ENCODE peak calls at places on chromosomes 16 and 17, in five cellular contexts. X is endothelial cell of umbilical vein, W is CD14-positive monocyte, V is heart right ventricle, F is H9. E is an unnamed sample.

GRCh38 chr17:8856869-8857575 is 10.5 kb downstream of the PIK3R6 start:
- DNase-seq in X (no peak), W (no peak), V (no peak), F (peak), E (no peak)

GRCh38 chr16:23578096-23578830 is 17.9 kb downstream of the NDUFAB1 start:
- DNase-seq in X (peak), W (no peak), V (no peak), F (no peak), E (peak)

GRCh38 chr17:43839670-43840101 is 6.7 kb upstream of the MPP3 start:
- DNase-seq in X (no peak), W (no peak), V (no peak), F (no peak), E (no peak)

GRCh38 chr17:57943645-57944044 is 11.6 kb downstream of the CUEDC1 start:
- DNase-seq in X (no peak), W (no peak), V (no peak), F (no peak), E (no peak)

GRCh38 chr17:20009052-20009301 is 182 bp upstream of the SPECC1 start:
- DNase-seq in X (no peak), W (no peak), V (no peak), F (no peak), E (no peak)

GRCh38 chr16:71540-72341 is 690 bp downstream of the RHBDF1 start:
- DNase-seq in X (peak), W (no peak), V (peak), F (peak), E (peak)

GRCh38 chr16:31350275-31351005 is 4.5 kb upstream of the ITGAX start:
- DNase-seq in X (no peak), W (peak), V (no peak), F (no peak), E (no peak)

GRCh38 chr17:6936370-6937028 is 59.4 kb upstream of the ALOX12 start:
- DNase-seq in X (peak), W (no peak), V (no peak), F (no peak), E (peak)

GRCh38 chr16:24146523-24146922 is 109.6 kb upstream of the CACNG3 start:
- DNase-seq in X (no peak), W (no peak), V (peak), F (no peak), E (no peak)

GRCh38 chr16:69132424-69133252 is at the start of the genes CHTF8 and UTP4:
- DNase-seq in X (peak), W (peak), V (peak), F (peak), E (peak)

GRCh38 chr16:82331974-82332750 is 162.1 kb upstream of the MPHOSPH6 start:
- DNase-seq in X (no peak), W (no peak), V (no peak), F (no peak), E (no peak)

GRCh38 chr17:80838381-80839345 is 153.0 kb upstream of the CHMP6 start:
- DNase-seq in X (no peak), W (no peak), V (no peak), F (no peak), E (no peak)

GRCh38 chr17:28827672-28828071 is 14.9 kb downstream of the FAM222B start:
- DNase-seq in X (no peak), W (no peak), V (no peak), F (no peak), E (no peak)

GRCh38 chr17:6070280-6070894 is at the start of gene WSCD1:
- DNase-seq in X (no peak), W (no peak), V (peak), F (no peak), E (no peak)

GRCh38 chr17:74839955-74840354 is 19.7 kb downstream of the GRIN2C start:
- DNase-seq in X (no peak), W (no peak), V (no peak), F (no peak), E (no peak)

GRCh38 chr16:25896412-25896811 is 204.7 kb downstream of the HS3ST4 start:
- DNase-seq in X (no peak), W (no peak), V (no peak), F (no peak), E (no peak)

GRCh38 chr16:11597268-11597690 is 10.6 kb upstream of the LITAF start:
- DNase-seq in X (no peak), W (peak), V (no peak), F (no peak), E (no peak)

GRCh38 chr17:3667366-3668278 is 756 bp downstream of the TAX1BP3 start:
- DNase-seq in X (peak), W (no peak), V (peak), F (peak), E (peak)

GRCh38 chr17:33267279-33267790 is 25.8 kb downstream of the ASIC2 start:
- DNase-seq in X (peak), W (no peak), V (no peak), F (no peak), E (peak)

GRCh38 chr17:43316522-43317142 is 82.2 kb upstream of the ARL4D start:
- DNase-seq in X (no peak), W (no peak), V (no peak), F (peak), E (no peak)

GRCh38 chr17:62187681-62188080 is 122.6 kb upstream of the MED13 start:
- DNase-seq in X (no peak), W (no peak), V (no peak), F (no peak), E (peak)

GRCh38 chr16:86994651-86995171 is 322.5 kb downstream of the C16orf95 start:
- DNase-seq in X (peak), W (no peak), V (no peak), F (no peak), E (peak)

GRCh38 chr17:45171338-45172231 is 9.9 kb downstream of the HEXIM2 start:
- DNase-seq in X (no peak), W (peak), V (no peak), F (peak), E (no peak)
- TF ChIP-seq CTCF in X (no peak), W (no peak), V (no peak), F (peak), E (no peak)

GRCh38 chr16:21279501-21279900 is 1.4 kb upstream of the CRYM start:
- DNase-seq in X (no peak), W (no peak), V (no peak), F (no peak), E (no peak)

GRCh38 chr16:21283521-21284289 is 5.6 kb upstream of the CRYM start:
- DNase-seq in X (peak), W (no peak), V (peak), F (peak), E (peak)

GRCh38 chr16:21281698-21282389 is 3.8 kb upstream of the CRYM start:
- DNase-seq in X (no peak), W (no peak), V (no peak), F (no peak), E (no peak)

GRCh38 chr16:21284414-21284813 is 6.3 kb upstream of the CRYM start:
- DNase-seq in X (no peak), W (no peak), V (no peak), F (no peak), E (no peak)
- TF ChIP-seq CTCF in X (no peak), W (no peak), V (no peak), F (no peak), E (no peak)

GRCh38 chr16:5502467-5502869 is 404.9 kb upstream of the EEF2KMT start:
- DNase-seq in X (no peak), W (no peak), V (no peak), F (peak), E (no peak)
- TF ChIP-seq CTCF in X (no peak), W (no peak), V (peak), F (peak), E (no peak)

DNA sequence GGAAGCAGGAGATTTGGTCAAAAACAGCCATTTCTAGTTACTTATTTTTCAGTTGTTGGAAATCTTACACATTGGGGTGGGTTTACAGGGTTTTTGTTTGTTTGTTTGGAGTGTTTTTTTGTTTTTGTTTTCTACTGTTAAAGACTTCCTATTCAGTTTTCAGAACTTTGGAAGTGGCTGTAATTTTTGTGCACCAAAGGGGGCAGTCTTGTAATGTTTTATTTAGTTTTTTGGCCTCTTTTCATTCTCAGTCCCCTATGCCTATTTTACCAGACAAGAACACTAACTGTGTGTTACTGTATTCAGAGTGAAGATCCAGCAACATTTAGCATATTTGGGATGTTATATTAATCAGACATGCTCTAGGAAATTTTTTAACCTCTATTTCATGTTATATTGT is 20.6 kb downstream of the TPPP3 start:
- DNase-seq in X (peak), W (no peak), V (no peak), F (no peak), E (peak)
- TF ChIP-seq CTCF in X (peak), W (peak), V (peak), F (peak), E (peak)

GRCh38 chr17:39867084-39867890 is 715 bp upstream of the ZPBP2 start:
- DNase-seq in X (no peak), W (no peak), V (no peak), F (no peak), E (no peak)

GRCh38 chr17:39867891-39868553 is at the start of gene ZPBP2:
- DNase-seq in X (no peak), W (no peak), V (no peak), F (peak), E (no peak)

GRCh38 chr17:39868554-39868942 is 546 bp downstream of the ZPBP2 start:
- DNase-seq in X (no peak), W (no peak), V (no peak), F (no peak), E (no peak)

GRCh38 chr17:39870776-39871175 is 2.8 kb downstream of the ZPBP2 start:
- DNase-seq in X (no peak), W (no peak), V (no peak), F (no peak), E (no peak)

DNA sequence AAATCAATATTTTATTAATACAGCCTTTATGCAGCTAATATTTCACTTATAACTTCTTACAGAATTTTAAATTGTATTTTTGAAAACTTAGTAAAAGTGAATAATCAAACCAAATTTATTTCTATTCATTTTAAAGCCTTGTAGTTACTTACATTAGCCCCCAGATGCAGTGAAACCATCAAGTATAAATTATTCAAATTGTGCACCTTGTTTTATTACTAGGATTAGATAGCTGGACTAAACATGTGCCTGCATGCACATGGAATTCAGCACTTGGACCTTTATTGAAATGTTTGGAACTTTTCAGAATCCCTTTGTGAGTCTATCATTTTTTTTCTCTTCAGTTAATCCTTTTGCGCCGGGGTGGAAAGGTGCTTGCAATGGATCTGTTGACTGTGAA is 4.7 kb downstream of the ZPBP2 start:
- DNase-seq in X (peak), W (no peak), V (no peak), F (no peak), E (peak)
- TF ChIP-seq CTCF in X (no peak), W (peak), V (no peak), F (no peak), E (peak)

GRCh38 chr16:10028644-10029043 is 153.6 kb downstream of the GRIN2A start:
- DNase-seq in X (no peak), W (no peak), V (no peak), F (no peak), E (no peak)
- TF ChIP-seq CTCF in X (no peak), W (no peak), V (no peak), F (no peak), E (no peak)

GRCh38 chr17:50911890-50912289 is 45.7 kb upstream of the TOB1 start:
- DNase-seq in X (no peak), W (no peak), V (no peak), F (peak), E (no peak)
- TF ChIP-seq CTCF in X (no peak), W (no peak), V (no peak), F (peak), E (no peak)